ENCODE peak calls at places on chromosomes 11 and 22, in four cellular contexts. F is GM23248, B is NCI-H1694, T is cardiac septum. O is an unnamed sample.

GRCh38 chr11:69942333-69942820 is 123.2 kb upstream of the FGF3 start:
- DNase-seq in F (no peak), B (no peak), T (no peak), O (no peak)

GRCh38 chr22:45225732-45226560 is 14.7 kb downstream of the KIAA0930 start:
- DNase-seq in F (peak; percentile 72), B (no peak), T (no peak), O (no peak)

GRCh38 chr22:23820748-23821211 is 18.0 kb downstream of the DERL3 start:
- DNase-seq in F (no peak), B (no peak), T (no peak), O (no peak)

GRCh38 chr11:26028294-26028954 is 303.5 kb upstream of the ANO3 start:
- DNase-seq in F (peak; percentile 57), B (no peak), T (no peak), O (no peak)

GRCh38 chr22:35023692-35024363 is 42.1 kb upstream of the ISX start:
- DNase-seq in F (peak; percentile 51), B (no peak), T (peak; percentile 80), O (peak; percentile 46)

GRCh38 chr11:111697910-111698309 is 68.3 kb downstream of the PPP2R1B start:
- DNase-seq in F (no peak), B (no peak), T (no peak), O (no peak)

GRCh38 chr11:11538277-11538960 is 83.4 kb downstream of the GALNT18 start:
- DNase-seq in F (no peak), B (no peak), T (peak; percentile 89), O (peak; percentile 81)

GRCh38 chr11:12224537-12224893 is 114.1 kb downstream of the MICAL2 start:
- DNase-seq in F (no peak), B (no peak), T (peak; percentile 93), O (no peak)

GRCh38 chr11:9266926-9267325 is 1.8 kb upstream of the DENND5A start:
- DNase-seq in F (no peak), B (no peak), T (no peak), O (no peak)

GRCh38 chr22:41290262-41291221 is 4.6 kb upstream of the RANGAP1 start:
- DNase-seq in F (peak; percentile 80), B (no peak), T (no peak), O (no peak)

GRCh38 chr11:6703247-6704063 is 20.3 kb upstream of the MRPL17 start:
- DNase-seq in F (peak; percentile 88), B (peak; percentile 10), T (no peak), O (peak; percentile 70)

GRCh38 chr11:68398870-68399865 is 61.4 kb upstream of the PPP6R3 start:
- DNase-seq in F (no peak), B (peak; percentile 48), T (peak; percentile 87), O (no peak)

GRCh38 chr11:67491276-67492068 is 8.6 kb downstream of the AIP start:
- DNase-seq in F (no peak), B (no peak), T (no peak), O (no peak)

GRCh38 chr11:84965484-84965883 is 661.7 kb downstream of the DLG2 start:
- DNase-seq in F (no peak), B (no peak), T (no peak), O (no peak)

GRCh38 chr22:23548501-23549197 is 31.4 kb downstream of the IGLL1 start:
- DNase-seq in F (no peak), B (no peak), T (no peak), O (no peak)

GRCh38 chr11:8063319-8063718 is 17.7 kb upstream of the TUB start:
- DNase-seq in F (peak; percentile 86), B (no peak), T (no peak), O (no peak)

GRCh38 chr11:942853-943252 is 17.2 kb downstream of the AP2A2 start:
- DNase-seq in F (peak; percentile 86), B (no peak), T (no peak), O (no peak)

GRCh38 chr11:34337016-34337415 is 20.8 kb downstream of the ABTB2 start:
- DNase-seq in F (no peak), B (no peak), T (no peak), O (no peak)

GRCh38 chr22:50371101-50371648 is 28.0 kb downstream of the PPP6R2 start:
- DNase-seq in F (no peak), B (no peak), T (no peak), O (no peak)

GRCh38 chr11:69078508-69078907 is 29.8 kb downstream of the TPCN2 start:
- DNase-seq in F (no peak), B (no peak), T (no peak), O (no peak)

GRCh38 chr11:66727883-66728759 is 895 bp downstream of the SPTBN2 start:
- DNase-seq in F (peak; percentile 26), B (no peak), T (no peak), O (no peak)

GRCh38 chr11:123047265-123047946 is 14.5 kb downstream of the HSPA8 start:
- DNase-seq in F (no peak), B (no peak), T (no peak), O (no peak)

GRCh38 chr11:8775341-8776133 is 92.9 kb downstream of the RPL27A start:
- DNase-seq in F (no peak), B (no peak), T (no peak), O (peak; percentile 53)

GRCh38 chr11:2273771-2274170 is 3.4 kb upstream of the ASCL2 start:
- DNase-seq in F (no peak), B (no peak), T (peak; percentile 35), O (no peak)

GRCh38 chr11:65429069-65429681 is 6.6 kb downstream of the NEAT1 start:
- DNase-seq in F (peak; percentile 81), B (no peak), T (peak; percentile 41), O (no peak)

GRCh38 chr11:47099213-47099917 is 77.3 kb downstream of the ARFGAP2 start:
- DNase-seq in F (no peak), B (no peak), T (no peak), O (no peak)

O was measured in NCI-H524.